ENCODE peak calls at places on chromosomes 1 and 21, in nine cellular contexts. K is DMS153; C is ELR; A is activated T-cell treated with anti-CD3 and anti-CD28 coated beads for 1 hour; J is AG09309; U is mesothelial cell of epicardium; H is astrocyte of the hippocampus; V is foreskin melanocyte; Y is stimulated activated CD8-positive, alpha-beta memory T cell treated with anti-CD3 and anti-CD28 coated beads, Interleukin-15, amount 100 ng/mL, for 1 hour. O is an unnamed sample.

GRCh38 chr1:155049651-155050559 is 1.2 kb upstream of the ADAM15 start:
- DNase-seq in J (no peak), K (peak; percentile 21), A (no peak), V (peak; percentile 11), U (no peak), Y (no peak), H (peak; percentile 78), C (peak; percentile 69), O (no peak)

GRCh38 chr1:244603498-244603897 is 49.4 kb upstream of the DESI2 start:
- DNase-seq in C (peak; percentile 64), U (no peak), V (peak; percentile 23), J (peak; percentile 8), H (peak; percentile 53), K (no peak), Y (no peak), A (no peak), O (no peak)

GRCh38 chr21:32463367-32463766 is 50.9 kb downstream of the EVA1C start:
- DNase-seq in K (no peak), U (no peak), H (peak; percentile 90), J (peak; percentile 83), Y (no peak), A (no peak), V (peak; percentile 88), C (peak; percentile 86), O (no peak)

GRCh38 chr1:53324728-53325297 is 3.1 kb downstream of the LRP8 start:
- DNase-seq in J (no peak), C (no peak), H (no peak), Y (no peak), K (no peak), U (no peak), V (no peak), A (no peak), O (no peak)

GRCh38 chr1:225827076-225827475 is 17.2 kb downstream of the EPHX1 start:
- DNase-seq in U (no peak), V (no peak), C (no peak), A (no peak), H (no peak), K (no peak), J (no peak), Y (no peak), O (no peak)

GRCh38 chr1:211625040-211625439 is 46.1 kb upstream of the SLC30A1 start:
- DNase-seq in H (no peak), U (no peak), V (peak; percentile 30), J (no peak), Y (no peak), K (no peak), A (no peak), C (peak; percentile 59), O (no peak)

GRCh38 chr1:110963666-110964399 is at the start of gene LRIF1:
- DNase-seq in U (peak; percentile 87), V (peak; percentile 99), J (peak; percentile 99), A (peak; percentile 98), C (peak; percentile 99), Y (peak; percentile 99), K (peak; percentile 100), H (peak; percentile 100), O (peak; percentile 100)

GRCh38 chr1:56525463-56526155 is 53.8 kb downstream of the PLPP3 start:
- DNase-seq in K (peak; percentile 56), V (peak; percentile 82), Y (no peak), J (no peak), C (peak; percentile 76), H (no peak), A (no peak), U (no peak), O (no peak)

GRCh38 chr1:232306269-232306911 is 323.5 kb downstream of the SIPA1L2 start:
- DNase-seq in U (no peak), J (no peak), K (peak; percentile 53), C (no peak), Y (no peak), V (no peak), A (no peak), H (peak; percentile 17), O (no peak)

GRCh38 chr1:161166669-161167548 is 683 bp downstream of the PPOX start:
- DNase-seq in A (no peak), V (no peak), Y (no peak), J (no peak), K (peak; percentile 18), U (no peak), H (peak; percentile 33), C (peak; percentile 52), O (no peak)

GRCh38 chr1:155207578-155208405 is at the start of gene THBS3:
- DNase-seq in Y (no peak), H (peak; percentile 91), V (no peak), K (no peak), U (no peak), J (no peak), A (no peak), C (peak; percentile 43), O (no peak)

GRCh38 chr1:54287821-54288220 is 87.9 kb downstream of the MRPL37 start:
- DNase-seq in C (no peak), K (no peak), J (no peak), U (no peak), H (no peak), Y (no peak), A (no peak), V (peak; percentile 73), O (no peak)

GRCh38 chr1:225911207-225912130 is 12.6 kb downstream of the PYCR2 start:
- DNase-seq in K (no peak), A (peak; percentile 66), U (peak; percentile 65), J (no peak), H (peak; percentile 73), Y (peak; percentile 52), V (peak; percentile 8), C (peak; percentile 46), O (peak; percentile 62)

GRCh38 chr1:44090409-44091252 is 28.0 kb upstream of the KLF17 start:
- DNase-seq in K (no peak), Y (no peak), A (no peak), J (no peak), V (no peak), U (no peak), C (no peak), H (no peak), O (no peak)

GRCh38 chr1:193406901-193407300 is 220.5 kb upstream of the B3GALT2 start:
- DNase-seq in U (no peak), V (peak; percentile 44), J (peak; percentile 37), Y (no peak), K (no peak), C (peak; percentile 77), A (no peak), H (peak; percentile 70), O (no peak)

GRCh38 chr1:200673952-200674823 is 4.5 kb upstream of the DDX59 start:
- DNase-seq in H (no peak), C (peak; percentile 70), V (peak; percentile 10), A (no peak), Y (no peak), K (no peak), J (no peak), U (no peak), O (no peak)

GRCh38 chr1:67760030-67760821 is 73.0 kb downstream of the GNG12 start:
- DNase-seq in J (no peak), K (no peak), V (peak; percentile 42), Y (peak; percentile 34), A (peak; percentile 59), C (peak; percentile 77), U (no peak), H (peak; percentile 85), O (peak; percentile 20)

GRCh38 chr1:187577625-187578024 is 748.9 kb downstream of the PLA2G4A start:
- DNase-seq in H (no peak), Y (no peak), U (no peak), J (no peak), V (peak; percentile 45), A (no peak), K (no peak), C (peak; percentile 5), O (no peak)

GRCh38 chr1:13700521-13701273 is 709 bp downstream of the PRDM2 start:
- DNase-seq in Y (peak; percentile 9), H (peak; percentile 61), U (peak; percentile 20), K (no peak), A (peak; percentile 44), V (peak; percentile 25), C (peak; percentile 29), J (no peak), O (no peak)

O was measured in activated T-helper 2 cell treated with anti-CD3 and anti-CD28 coated beads, Interferon-gamma antibody, Interleukin-2, Interleukin-4, amounts not matched to agents 10 μg/mL and 5 μg/mL and 100 μg/mL, durations not matched to agents 14 hours and 24 hours and 36 hours.